ENCODE peak calls at places on chromosome 15, in six cellular contexts. F, K, E, Q, O and I are unnamed samples. For H3K4me1, the result is how much of the 10 kb centered on the place peaks cover.

GRCh38 chr15:88395241-88395640 is 71.9 kb downstream of the MRPL46 start:
- DNase-seq in F (no peak), K (no peak), E (no peak), Q (no peak), O (no peak), I (no peak)

GRCh38 chr15:38476120-38476519 is 22.2 kb downstream of the FAM98B start:
- DNase-seq in F (no peak), K (no peak), E (no peak), Q (no peak), O (no peak), I (no peak)

GRCh38 chr15:72285927-72286516 is 13.7 kb upstream of the PARP6 start:
- DNase-seq in F (no peak), K (peak), E (peak), Q (peak), O (peak), I (no peak)

GRCh38 chr15:51103330-51103729 is 8.6 kb upstream of the TNFAIP8L3 start:
- DNase-seq in F (no peak), K (no peak), E (no peak), Q (no peak), O (peak), I (no peak)

GRCh38 chr15:71708741-71709140 is 101.6 kb upstream of the NR2E3 start:
- DNase-seq in F (no peak), K (no peak), E (no peak), Q (no peak), O (peak), I (no peak)

GRCh38 chr15:57421540-57421939 is 45.2 kb downstream of the CGNL1 start:
- DNase-seq in F (no peak), K (no peak), E (no peak), Q (no peak), O (no peak), I (no peak)

GRCh38 chr15:98896002-98896721 is 111.4 kb downstream of the PGPEP1L start:
- DNase-seq in F (no peak), K (no peak), E (no peak), Q (no peak), O (peak), I (no peak)

GRCh38 chr15:46277994-46278885 is 643.4 kb downstream of the SQOR start:
- DNase-seq in F (no peak), K (no peak), E (no peak), Q (no peak), O (no peak), I (no peak)

GRCh38 chr15:90038639-90039095 is 37.5 kb downstream of the ZNF710 start:
- DNase-seq in F (no peak), K (peak), E (no peak), Q (no peak), O (no peak), I (no peak)

GRCh38 chr15:89346516-89346915 is 11.9 kb upstream of the POLG start:
- DNase-seq in F (no peak), K (no peak), E (no peak), Q (no peak), O (no peak), I (no peak)

GRCh38 chr15:26260517-26261133 is 397.5 kb upstream of the ATP10A start:
- DNase-seq in F (no peak), K (no peak), E (peak), Q (peak), O (peak), I (no peak)

GRCh38 chr15:79615754-79616153 is 183.6 kb downstream of the MINAR1 start:
- DNase-seq in F (no peak), K (no peak), E (no peak), Q (peak), O (no peak), I (no peak)

GRCh38 chr15:70474682-70475438 is 288.5 kb downstream of the UACA start:
- DNase-seq in F (peak), K (no peak), E (peak), Q (peak), O (peak), I (no peak)

GRCh38 chr15:95872366-95872771 is 458.1 kb upstream of the NR2F2 start:
- DNase-seq in F (no peak), K (no peak), E (no peak), Q (no peak), O (peak), I (no peak)

GRCh38 chr15:72592676-72593075 is 61.8 kb upstream of the GOLGA6B start:
- DNase-seq in F (no peak), K (no peak), E (no peak), Q (no peak), O (no peak), I (no peak)

GRCh38 chr15:31605467-31605931 is 278.9 kb downstream of the KLF13 start:
- DNase-seq in F (no peak), K (no peak), E (no peak), Q (no peak), O (peak), I (no peak)

GRCh38 chr15:23642413-23643044 is 5.1 kb downstream of the MAGEL2 start:
- DNase-seq in F (no peak), K (peak), E (peak), Q (peak), O (peak), I (no peak)

GRCh38 chr15:69666441-69666882 is 213.8 kb downstream of the RPLP1 start:
- DNase-seq in F (no peak), K (peak), E (no peak), Q (peak), O (peak), I (no peak)

GRCh38 chr15:40796041-40796440 is 10.8 kb upstream of the ZFYVE19 start:
- DNase-seq in F (no peak), K (no peak), E (no peak), Q (no peak), O (no peak), I (no peak)

GRCh38 chr15:78065284-78065872 is 12.1 kb downstream of the TBC1D2B start:
- DNase-seq in F (peak), K (peak), E (peak), Q (peak), O (peak), I (no peak)

GRCh38 chr15:55820043-55820442 is 77.1 kb upstream of the PRTG start:
- DNase-seq in F (no peak), K (no peak), E (no peak), Q (no peak), O (no peak), I (no peak)

GRCh38 chr15:55824857-55825613 is 82.1 kb upstream of the PRTG start:
- DNase-seq in F (no peak), K (no peak), E (no peak), Q (no peak), O (no peak), I (no peak)

GRCh38 chr15:55823191-55823670 is 80.3 kb upstream of the PRTG start:
- DNase-seq in F (no peak), K (no peak), E (no peak), Q (no peak), O (peak), I (no peak)

GRCh38 chr15:55827204-55827603 is 84.3 kb upstream of the PRTG start:
- DNase-seq in F (no peak), K (no peak), E (no peak), Q (no peak), O (peak), I (no peak)

DNA sequence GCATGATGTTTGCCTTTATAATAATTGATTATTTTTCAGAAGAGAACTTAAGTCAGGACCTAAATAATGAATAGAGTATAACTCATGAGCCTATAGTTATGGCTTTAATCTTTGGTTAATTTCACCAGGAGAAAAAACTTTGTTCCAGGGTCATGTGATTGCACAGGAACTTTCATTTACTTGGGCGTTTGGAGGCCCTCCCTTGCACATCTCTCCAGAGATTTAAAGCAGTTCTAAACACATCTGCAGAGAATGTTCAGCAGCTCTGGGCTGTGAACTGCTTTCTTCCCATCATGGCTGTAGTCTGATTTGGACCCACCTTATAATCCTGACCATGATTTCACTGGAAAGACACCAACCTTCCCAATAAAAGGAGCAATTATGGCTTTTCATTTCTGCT is 80.7 kb upstream of the PRTG start:
- DNase-seq in F (no peak), K (no peak), E (no peak), Q (no peak), O (peak), I (no peak)
- H3K4me1 ChIP-seq in F (under half), K (under half), E (under half), Q (under half), O (under half), I (under half)

DNA sequence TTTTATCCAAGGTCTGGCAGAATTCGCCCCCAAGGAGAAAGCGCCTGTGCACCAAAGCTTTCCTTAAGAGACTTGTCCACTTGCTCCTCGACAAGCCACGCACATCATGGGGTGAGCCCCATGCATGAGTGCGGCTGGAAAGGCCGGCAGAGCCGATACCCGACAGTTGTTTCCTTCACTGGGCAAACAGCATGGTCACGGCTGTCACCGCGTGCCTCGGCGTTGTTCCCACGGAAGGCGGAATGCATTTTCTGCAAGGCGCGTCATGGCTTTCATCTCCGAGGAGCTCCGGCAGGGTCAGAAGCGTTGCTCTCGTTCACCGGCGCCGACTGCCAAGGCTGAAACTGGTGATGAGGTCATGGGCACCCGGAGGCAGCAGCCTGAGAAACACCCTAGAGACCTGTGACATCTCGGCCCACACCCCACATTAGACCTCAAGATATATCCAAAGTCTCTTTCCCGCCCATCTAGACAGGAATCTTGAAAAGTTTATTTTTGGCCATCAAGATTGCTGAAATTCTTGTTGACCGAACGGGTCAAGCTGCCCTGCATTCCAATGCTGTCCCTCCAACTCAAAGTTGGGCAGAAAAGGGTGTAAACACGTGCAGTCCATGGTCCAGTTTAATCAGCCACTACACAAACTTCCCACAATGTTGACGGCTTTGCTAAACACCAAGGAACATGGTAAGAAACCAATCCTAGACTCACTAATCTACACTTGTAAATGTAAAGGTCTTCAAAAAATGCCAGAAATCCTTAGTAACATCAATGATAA is 604 bp upstream of the TJP1 start:
- DNase-seq in F (peak), K (peak), E (peak), Q (peak), O (peak), I (no peak)
- H3K4me3 ChIP-seq in F (peak), K (peak), E (no peak), Q (no peak), O (peak), I (peak)

DNA sequence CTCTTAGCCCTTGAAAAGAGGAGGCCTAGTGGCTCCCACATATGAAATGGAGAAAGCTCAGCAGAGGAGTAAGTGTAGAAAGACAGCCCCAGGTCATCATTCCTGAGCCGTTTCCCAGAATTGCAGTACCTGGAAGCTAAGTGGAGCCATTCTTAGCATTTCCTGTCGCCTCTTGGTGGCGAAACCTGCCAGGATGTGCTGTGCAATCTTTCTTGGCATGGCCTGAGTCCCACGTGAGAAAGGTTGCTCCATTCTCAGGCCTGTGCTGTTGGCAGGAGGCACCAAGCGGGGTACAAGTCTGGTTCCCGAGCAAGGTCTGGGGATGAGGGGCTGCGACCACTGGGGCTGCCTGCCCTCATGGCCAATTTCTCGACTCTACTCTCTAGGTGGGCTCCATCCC is 207.2 kb upstream of the TPM1 start:
- DNase-seq in F (no peak), K (no peak), E (peak), Q (no peak), O (no peak), I (no peak)
- TF ChIP-seq POLR2A in F (no peak), K (no peak), E (peak), Q (no peak), O (no peak), I (no peak)

GRCh38 chr15:80701676-80702311 is 6.7 kb downstream of the ABHD17C start:
- DNase-seq in F (no peak), K (no peak), E (no peak), Q (no peak), O (no peak), I (no peak)
- H3K4me1 ChIP-seq in F (under half), K (under half), E (under half), Q (under half), O (under half), I (under half)